ENCODE peak calls at places on chromosome 21, in five cellular contexts. D, Q, E, R and O are unnamed samples.

GRCh38 chr21:15947707-15948106 is 217.9 kb downstream of the USP25 start:
- DNase-seq in D (no peak), Q (no peak), E (no peak), R (no peak), O (no peak)

GRCh38 chr21:16624468-16625102 is 888.3 kb upstream of the CXADR start:
- DNase-seq in D (no peak), Q (no peak), E (no peak), R (no peak), O (no peak)

GRCh38 chr21:45995686-45996179 is 14.2 kb downstream of the COL6A1 start:
- DNase-seq in D (no peak), Q (no peak), E (no peak), R (no peak), O (no peak)

GRCh38 chr21:30083120-30083945 is 83.3 kb downstream of the CLDN17 start:
- DNase-seq in D (no peak), Q (no peak), E (no peak), R (no peak), O (no peak)

GRCh38 chr21:27423906-27424595 is 457.2 kb upstream of the ADAMTS5 start:
- DNase-seq in D (no peak), Q (peak; percentile 73), E (no peak), R (no peak), O (no peak)

GRCh38 chr21:45828580-45829565 is 152.7 kb upstream of the COL6A1 start:
- DNase-seq in D (no peak), Q (no peak), E (no peak), R (no peak), O (no peak)

GRCh38 chr21:44297525-44298290 is 2.1 kb upstream of the PFKL start:
- DNase-seq in D (peak; percentile 90), Q (peak; percentile 49), E (peak; percentile 61), R (peak; percentile 59), O (peak; percentile 88)

GRCh38 chr21:32278068-32278467 is 781 bp downstream of the MIS18A start:
- DNase-seq in D (peak; percentile 36), Q (no peak), E (no peak), R (no peak), O (no peak)

GRCh38 chr21:44517175-44517899 is 22.7 kb downstream of the KRTAP10-1 start:
- DNase-seq in D (peak; percentile 89), Q (no peak), E (peak; percentile 13), R (peak; percentile 93), O (no peak)

GRCh38 chr21:19935459-19935858 is 1062.8 kb upstream of the NCAM2 start:
- DNase-seq in D (no peak), Q (no peak), E (no peak), R (no peak), O (no peak)

GRCh38 chr21:15754640-15755039 is 24.9 kb downstream of the USP25 start:
- DNase-seq in D (no peak), Q (no peak), E (no peak), R (peak; percentile 73), O (no peak)

GRCh38 chr21:46295177-46295711 is 9.1 kb downstream of the YBEY start:
- DNase-seq in D (peak; percentile 59), Q (no peak), E (no peak), R (peak; percentile 39), O (no peak)

GRCh38 chr21:21907271-21907670 is 909.1 kb downstream of the NCAM2 start:
- DNase-seq in D (no peak), Q (no peak), E (no peak), R (no peak), O (no peak)

GRCh38 chr21:31310750-31311149 is 33.3 kb downstream of the TIAM1 start:
- DNase-seq in D (no peak), Q (no peak), E (no peak), R (no peak), O (no peak)

GRCh38 chr21:29315155-29315749 is 16.5 kb downstream of the BACH1 start:
- DNase-seq in D (no peak), Q (no peak), E (no peak), R (no peak), O (no peak)

GRCh38 chr21:45438391-45439145 is 33.6 kb downstream of the COL18A1 start:
- DNase-seq in D (no peak), Q (no peak), E (no peak), R (no peak), O (no peak)

GRCh38 chr21:31750843-31751242 is 18.9 kb upstream of the SCAF4 start:
- DNase-seq in D (no peak), Q (no peak), E (no peak), R (no peak), O (no peak)

GRCh38 chr21:33403128-33403785 is at the start of gene IFNGR2:
- DNase-seq in D (peak; percentile 59), Q (no peak), E (no peak), R (no peak), O (no peak)

GRCh38 chr21:44551290-44552015 is at the start of gene KRTAP10-2:
- DNase-seq in D (no peak), Q (no peak), E (no peak), R (no peak), O (no peak)

GRCh38 chr21:46048926-46049889 is 48.7 kb upstream of the COL6A2 start:
- DNase-seq in D (no peak), Q (no peak), E (no peak), R (no peak), O (no peak)

GRCh38 chr21:24895885-24896734 is 711.2 kb downstream of the MRPL39 start:
- DNase-seq in D (peak; percentile 2), Q (no peak), E (peak; percentile 49), R (no peak), O (peak; percentile 35)

GRCh38 chr21:15749868-15750174 is 20.0 kb downstream of the USP25 start:
- DNase-seq in D (peak; percentile 27), Q (no peak), E (no peak), R (no peak), O (no peak)

GRCh38 chr21:46322351-46323226 is 1.1 kb downstream of the C21orf58 start:
- DNase-seq in D (peak; percentile 57), Q (no peak), E (no peak), R (no peak), O (no peak)

GRCh38 chr21:18220498-18220897 is 24.1 kb upstream of the CHODL start:
- DNase-seq in D (no peak), Q (no peak), E (no peak), R (no peak), O (no peak)

GRCh38 chr21:21003701-21004100 is 5.5 kb downstream of the NCAM2 start:
- DNase-seq in D (peak; percentile 64), Q (no peak), E (no peak), R (peak; percentile 29), O (peak; percentile 49)

GRCh38 chr21:46637952-46638746 is 2.7 kb downstream of the PRMT2 start:
- DNase-seq in D (peak; percentile 72), Q (no peak), E (peak; percentile 35), R (no peak), O (no peak)

GRCh38 chr21:46599251-46599572 is 5.7 kb downstream of the S100B start:
- DNase-seq in D (peak; percentile 67), Q (no peak), E (no peak), R (peak; percentile 94), O (no peak)

GRCh38 chr21:27026501-27026900 is 59.6 kb upstream of the ADAMTS5 start:
- DNase-seq in D (no peak), Q (peak; percentile 17), E (no peak), R (no peak), O (no peak)

GRCh38 chr21:15514073-15514946 is 215.5 kb upstream of the USP25 start:
- DNase-seq in D (no peak), Q (no peak), E (peak; percentile 45), R (peak; percentile 94), O (no peak)

GRCh38 chr21:44395260-44395659 is 41.8 kb downstream of the TRPM2 start:
- DNase-seq in D (no peak), Q (no peak), E (no peak), R (no peak), O (no peak)

GRCh38 chr21:43624343-43624742 is 34.9 kb downstream of the HSF2BP start:
- DNase-seq in D (no peak), Q (no peak), E (no peak), R (no peak), O (no peak)

GRCh38 chr21:44846485-44847260 is 26.8 kb downstream of the PTTG1IP start:
- DNase-seq in D (peak; percentile 65), Q (no peak), E (no peak), R (peak; percentile 48), O (peak; percentile 93)

GRCh38 chr21:36540700-36541099 is 60.8 kb upstream of the CLDN14 start:
- DNase-seq in D (no peak), Q (no peak), E (no peak), R (no peak), O (no peak)

GRCh38 chr21:15616864-15617574 is 112.8 kb upstream of the USP25 start:
- DNase-seq in D (no peak), Q (no peak), E (no peak), R (no peak), O (no peak)

GRCh38 chr21:42542596-42542995 is 28.9 kb downstream of the SLC37A1 start:
- DNase-seq in D (no peak), Q (no peak), E (no peak), R (no peak), O (no peak)
- TF ChIP-seq CTCF in D (no peak), Q (no peak), E (no peak), R (no peak), O (no peak)

GRCh38 chr21:39869141-39869818 is 2.0 kb downstream of the PCP4 start:
- DNase-seq in D (no peak), Q (no peak), E (no peak), R (no peak), O (no peak)

GRCh38 chr21:39874759-39875158 is 7.5 kb downstream of the PCP4 start:
- DNase-seq in D (no peak), Q (no peak), E (no peak), R (no peak), O (no peak)
- TF ChIP-seq GABPA in D (no peak), Q (no peak), E (no peak), R (no peak), O (no peak)

GRCh38 chr21:40231979-40232378 is 364.7 kb downstream of the PCP4 start:
- DNase-seq in D (no peak), Q (no peak), E (no peak), R (no peak), O (no peak)

DNA sequence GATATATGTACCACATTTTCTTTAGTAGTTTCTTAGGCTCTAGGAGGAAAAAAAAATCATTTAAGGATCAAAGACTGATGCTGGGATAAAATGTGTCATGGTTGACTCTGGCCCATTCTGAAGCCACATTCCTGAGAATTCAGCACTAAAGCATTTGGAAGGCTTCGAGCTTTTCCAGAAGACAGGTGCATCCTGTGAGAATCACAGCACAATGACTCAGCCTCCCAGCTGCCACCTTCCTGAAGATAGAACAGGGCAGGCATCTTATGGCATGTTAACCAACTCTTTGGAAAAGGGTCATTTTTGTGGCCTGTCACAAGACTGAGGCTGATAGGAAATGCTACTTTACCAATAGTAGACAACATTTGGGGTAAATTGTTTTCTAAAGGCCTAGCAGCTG is 359.9 kb downstream of the PCP4 start:
- DNase-seq in D (no peak), Q (no peak), E (no peak), R (no peak), O (no peak)
- TF ChIP-seq CTCF in D (no peak), Q (no peak), E (no peak), R (no peak), O (no peak)

GRCh38 chr21:41954654-41955499 is 1.1 kb upstream of the C2CD2 start:
- DNase-seq in D (no peak), Q (no peak), E (no peak), R (no peak), O (no peak)
- TF ChIP-seq GABPA in D (no peak), Q (no peak), E (no peak), R (no peak), O (no peak)